ENCODE peak calls at places on chromosome 21, in four cellular contexts. One of them, this sample, is unnamed.
A peak's percentile ranks its signal among the peaks of the same experiment; 100 is the strongest.

GRCh38 chr21:46429754-46430681 is 28.7 kb upstream of the DIP2A start:
- DNase-seq in stomach: no peak
- DNase-seq in K562: no peak
- DNase-seq in tibial nerve: no peak
- DNase-seq in this sample: no peak

GRCh38 chr21:42626171-42626570 is 27.2 kb upstream of the PDE9A start:
- DNase-seq in K562: no peak
- DNase-seq in stomach: no peak
- DNase-seq in tibial nerve: no peak
- DNase-seq in this sample: peak; percentile 40

GRCh38 chr21:42705746-42706374 is 52.4 kb downstream of the PDE9A start:
- DNase-seq in stomach: no peak
- DNase-seq in tibial nerve: no peak
- DNase-seq in K562: no peak
- DNase-seq in this sample: no peak

GRCh38 chr21:24025101-24025500 is 1582.2 kb downstream of the MRPL39 start:
- DNase-seq in tibial nerve: no peak
- DNase-seq in K562: no peak
- DNase-seq in stomach: no peak
- DNase-seq in this sample: no peak

GRCh38 chr21:46150491-46151121 is 4.8 kb downstream of the FTCD start:
- DNase-seq in tibial nerve: peak; percentile 11
- DNase-seq in stomach: no peak
- DNase-seq in K562: no peak
- DNase-seq in this sample: peak; percentile 14

GRCh38 chr21:35244514-35244913 is 195.4 kb upstream of the RUNX1 start:
- DNase-seq in tibial nerve: no peak
- DNase-seq in stomach: peak; percentile 55
- DNase-seq in K562: no peak
- DNase-seq in this sample: peak; percentile 33

GRCh38 chr21:16243396-16243795 is 513.6 kb downstream of the USP25 start:
- DNase-seq in K562: no peak
- DNase-seq in stomach: no peak
- DNase-seq in tibial nerve: no peak
- DNase-seq in this sample: no peak

GRCh38 chr21:33964706-33965325 is 49.2 kb upstream of the ATP5PO start:
- DNase-seq in stomach: no peak
- DNase-seq in K562: no peak
- DNase-seq in tibial nerve: no peak
- DNase-seq in this sample: no peak

GRCh38 chr21:32412162-32412997 is at the start of gene EVA1C:
- DNase-seq in tibial nerve: peak; percentile 49
- DNase-seq in stomach: peak; percentile 83
- DNase-seq in K562: no peak
- DNase-seq in this sample: peak; percentile 96

GRCh38 chr21:46605759-46606426 is 1.0 kb upstream of the S100B start:
- DNase-seq in K562: no peak
- DNase-seq in tibial nerve: no peak
- DNase-seq in stomach: peak; percentile 45
- DNase-seq in this sample: no peak

GRCh38 chr21:40186036-40186435 is 318.8 kb downstream of the PCP4 start:
- DNase-seq in stomach: no peak
- DNase-seq in K562: no peak
- DNase-seq in tibial nerve: no peak
- DNase-seq in this sample: no peak

GRCh38 chr21:29025328-29025713 is 853 bp downstream of the USP16 start:
- DNase-seq in tibial nerve: no peak
- DNase-seq in stomach: no peak
- DNase-seq in K562: peak; percentile 52
- DNase-seq in this sample: no peak

GRCh38 chr21:42056996-42057689 is 14.0 kb upstream of the UMODL1 start:
- DNase-seq in K562: no peak
- DNase-seq in tibial nerve: no peak
- DNase-seq in stomach: peak; percentile 85
- DNase-seq in this sample: peak; percentile 81

GRCh38 chr21:36325373-36326010 is 5.5 kb downstream of the MORC3 start:
- DNase-seq in K562: no peak
- DNase-seq in tibial nerve: no peak
- DNase-seq in stomach: no peak
- DNase-seq in this sample: no peak

GRCh38 chr21:31865429-31865970 is 7.3 kb upstream of the HUNK start:
- DNase-seq in tibial nerve: no peak
- DNase-seq in K562: no peak
- DNase-seq in stomach: no peak
- DNase-seq in this sample: no peak

GRCh38 chr21:38965241-38965640 is 159.5 kb downstream of the ETS2 start:
- DNase-seq in tibial nerve: no peak
- DNase-seq in K562: no peak
- DNase-seq in stomach: no peak
- DNase-seq in this sample: no peak

GRCh38 chr21:35048706-35049617 is at the start of gene RUNX1:
- DNase-seq in stomach: peak; percentile 52
- DNase-seq in tibial nerve: no peak
- DNase-seq in K562: peak; percentile 61
- DNase-seq in this sample: no peak

GRCh38 chr21:42471206-42471605 is 24.8 kb downstream of the RSPH1 start:
- DNase-seq in stomach: no peak
- DNase-seq in tibial nerve: no peak
- DNase-seq in K562: no peak
- DNase-seq in this sample: no peak

GRCh38 chr21:41894922-41895557 is 15.9 kb upstream of the PRDM15 start:
- DNase-seq in stomach: no peak
- DNase-seq in K562: peak; percentile 88
- DNase-seq in tibial nerve: no peak
- DNase-seq in this sample: no peak

GRCh38 chr21:42665484-42665883 is 12.1 kb downstream of the PDE9A start:
- DNase-seq in stomach: no peak
- DNase-seq in tibial nerve: no peak
- DNase-seq in K562: no peak
- DNase-seq in this sample: no peak

GRCh38 chr21:43305336-43305665 is 121.6 kb downstream of the SIK1 start:
- DNase-seq in K562: no peak
- DNase-seq in stomach: no peak
- DNase-seq in tibial nerve: no peak
- DNase-seq in this sample: no peak

GRCh38 chr21:42614811-42615342 is 38.5 kb upstream of the PDE9A start:
- DNase-seq in tibial nerve: no peak
- DNase-seq in K562: peak; percentile 16
- DNase-seq in stomach: peak; percentile 49
- DNase-seq in this sample: no peak

GRCh38 chr21:39127506-39127905 is 55.7 kb downstream of the PSMG1 start:
- DNase-seq in tibial nerve: no peak
- DNase-seq in K562: peak; percentile 43
- DNase-seq in stomach: no peak
- DNase-seq in this sample: no peak

GRCh38 chr21:41766883-41767605 is at the start of gene RIPK4:
- DNase-seq in stomach: peak; percentile 92
- DNase-seq in K562: no peak
- DNase-seq in tibial nerve: no peak
- DNase-seq in this sample: peak; percentile 83

GRCh38 chr21:42313501-42313969 is 1.7 kb downstream of the TFF3 start:
- DNase-seq in K562: no peak
- DNase-seq in stomach: peak; percentile 53
- DNase-seq in tibial nerve: no peak
- DNase-seq in this sample: no peak

GRCh38 chr21:46191257-46191685 is 7.0 kb upstream of the SPATC1L start:
- DNase-seq in K562: peak; percentile 48
- DNase-seq in tibial nerve: peak; percentile 18
- DNase-seq in stomach: peak; percentile 21
- DNase-seq in this sample: no peak

GRCh38 chr21:21268061-21268471 is 269.9 kb downstream of the NCAM2 start:
- DNase-seq in tibial nerve: no peak
- DNase-seq in stomach: no peak
- DNase-seq in K562: no peak
- DNase-seq in this sample: no peak

GRCh38 chr21:39633043-39633442 is 20.3 kb downstream of the B3GALT5 start:
- DNase-seq in tibial nerve: no peak
- DNase-seq in stomach: no peak
- DNase-seq in K562: no peak
- DNase-seq in this sample: no peak

GRCh38 chr21:26126168-26126553 is 44.4 kb downstream of the APP start:
- DNase-seq in tibial nerve: no peak
- DNase-seq in stomach: no peak
- DNase-seq in K562: no peak
- DNase-seq in this sample: no peak

GRCh38 chr21:26124421-26124833 is 46.1 kb downstream of the APP start:
- DNase-seq in tibial nerve: no peak
- DNase-seq in K562: no peak
- DNase-seq in stomach: no peak
- DNase-seq in this sample: no peak

GRCh38 chr21:26125433-26126167 is 45.0 kb downstream of the APP start:
- DNase-seq in stomach: no peak
- DNase-seq in K562: no peak
- DNase-seq in tibial nerve: no peak
- DNase-seq in this sample: no peak

GRCh38 chr21:26123012-26123411 is 47.6 kb downstream of the APP start:
- DNase-seq in K562: no peak
- DNase-seq in tibial nerve: no peak
- DNase-seq in stomach: no peak
- DNase-seq in this sample: no peak

GRCh38 chr21:26124896-26125295 is 45.7 kb downstream of the APP start:
- DNase-seq in stomach: no peak
- DNase-seq in tibial nerve: no peak
- DNase-seq in K562: no peak
- DNase-seq in this sample: no peak
- TF ChIP-seq EP300 in stomach: no peak
- TF ChIP-seq EP300 in tibial nerve: no peak
- TF ChIP-seq EP300 in K562: no peak
- TF ChIP-seq EP300 in this sample: no peak

DNA sequence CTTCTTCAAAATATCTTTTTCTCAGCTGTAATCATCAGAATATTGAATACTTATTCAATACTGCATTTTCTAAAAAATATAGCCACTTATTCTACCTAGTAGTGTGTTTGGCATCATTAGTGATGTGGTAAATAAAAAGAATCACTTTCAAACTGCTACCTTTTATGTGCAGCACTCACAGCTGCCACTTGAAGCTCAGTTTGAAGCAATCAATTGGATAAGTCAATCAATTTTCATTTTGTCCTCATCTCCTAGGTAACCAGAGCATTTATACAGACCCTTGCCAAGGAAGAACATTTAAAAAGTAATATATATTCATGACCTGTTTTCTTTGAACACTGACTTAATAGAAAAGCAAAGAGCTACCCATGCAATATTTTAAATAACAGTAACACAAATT is 168.2 kb upstream of the C21orf91 start:
- DNase-seq in tibial nerve: no peak
- DNase-seq in K562: no peak
- DNase-seq in stomach: no peak
- DNase-seq in this sample: no peak
- TF ChIP-seq EP300 in tibial nerve: no peak
- TF ChIP-seq EP300 in K562: no peak
- TF ChIP-seq EP300 in stomach: no peak
- TF ChIP-seq EP300 in this sample: no peak

GRCh38 chr21:45050786-45051489 is 23.4 kb upstream of the ADARB1 start:
- DNase-seq in tibial nerve: no peak
- DNase-seq in stomach: no peak
- DNase-seq in K562: no peak
- DNase-seq in this sample: peak; percentile 20
- TF ChIP-seq EP300 in tibial nerve: no peak
- TF ChIP-seq EP300 in stomach: peak; percentile 99
- TF ChIP-seq EP300 in K562: no peak
- TF ChIP-seq EP300 in this sample: peak; percentile 15

DNA sequence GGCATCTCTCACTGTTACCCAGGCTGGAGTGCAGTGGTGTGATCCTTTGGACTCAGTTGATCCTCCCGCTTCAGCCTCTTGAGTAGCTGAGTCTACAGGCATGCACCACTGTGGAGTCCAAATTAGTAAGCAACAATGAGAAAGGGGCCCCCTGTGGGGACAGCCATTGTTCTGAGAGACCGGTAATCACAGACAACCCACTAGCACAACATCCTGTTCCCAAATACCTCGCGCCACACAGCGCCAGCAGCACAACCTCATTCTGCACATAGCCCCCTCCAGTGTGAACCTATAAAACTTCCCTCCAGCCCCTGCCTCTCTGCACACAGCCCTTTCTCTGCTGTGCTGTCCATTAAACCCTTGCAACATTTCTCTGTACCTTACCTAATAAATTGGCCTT is 226.4 kb downstream of the DYRK1A start:
- DNase-seq in stomach: no peak
- DNase-seq in K562: no peak
- DNase-seq in tibial nerve: no peak
- DNase-seq in this sample: no peak
- TF ChIP-seq EP300 in stomach: no peak
- TF ChIP-seq EP300 in K562: no peak
- TF ChIP-seq EP300 in tibial nerve: no peak
- TF ChIP-seq EP300 in this sample: no peak

GRCh38 chr21:18147678-18148077 is 97.0 kb upstream of the CHODL start:
- DNase-seq in K562: no peak
- DNase-seq in tibial nerve: no peak
- DNase-seq in stomach: no peak
- DNase-seq in this sample: no peak

GRCh38 chr21:18142639-18143038 is 102.0 kb upstream of the CHODL start:
- DNase-seq in tibial nerve: no peak
- DNase-seq in stomach: no peak
- DNase-seq in K562: no peak
- DNase-seq in this sample: no peak

GRCh38 chr21:18138507-18138906 is 106.1 kb upstream of the CHODL start:
- DNase-seq in stomach: no peak
- DNase-seq in K562: no peak
- DNase-seq in tibial nerve: no peak
- DNase-seq in this sample: no peak

GRCh38 chr21:18144341-18144740 is 100.3 kb upstream of the CHODL start:
- DNase-seq in K562: no peak
- DNase-seq in tibial nerve: no peak
- DNase-seq in stomach: no peak
- DNase-seq in this sample: no peak
- TF ChIP-seq EP300 in K562: no peak
- TF ChIP-seq EP300 in tibial nerve: no peak
- TF ChIP-seq EP300 in stomach: no peak
- TF ChIP-seq EP300 in this sample: no peak

This sample was measured in upper lobe of left lung.